ENCODE peak calls at places on chromosomes 5 and 9, in four cellular contexts. G is A549, W is HepG2, U is K562. D is an unnamed sample.
A peak's percentile ranks its signal among the peaks of the same experiment; 100 is the strongest.

GRCh38 chr5:150346592-150346991 is 10.9 kb upstream of the TCOF1 start:
- DNase-seq in U (no peak), G (no peak), W (no peak), D (no peak)

GRCh38 chr5:29197636-29198035 is 1995.8 kb upstream of the CDH6 start:
- DNase-seq in G (peak; percentile 23), W (no peak), U (no peak), D (no peak)

GRCh38 chr9:116488373-116488772 is 198.7 kb upstream of the TRIM32 start:
- DNase-seq in U (no peak), W (no peak), G (no peak), D (no peak)

GRCh38 chr9:126301985-126302603 is 24.5 kb upstream of the MVB12B start:
- DNase-seq in W (peak; percentile 69), G (peak; percentile 64), U (peak; percentile 61), D (peak; percentile 31)

GRCh38 chr9:70049236-70049635 is 5.6 kb downstream of the MAMDC2 start:
- DNase-seq in W (no peak), G (no peak), U (no peak), D (no peak)

GRCh38 chr5:103450333-103451061 is 112.1 kb downstream of the NUDT12 start:
- DNase-seq in U (no peak), W (no peak), G (no peak), D (no peak)

GRCh38 chr9:88998911-88999310 is 7.6 kb downstream of the S1PR3 start:
- DNase-seq in U (no peak), W (no peak), G (peak; percentile 65), D (no peak)

GRCh38 chr5:147675168-147675567 is 107.4 kb downstream of the JAKMIP2 start:
- DNase-seq in U (no peak), W (peak; percentile 18), G (no peak), D (no peak)

GRCh38 chr5:144478532-144478931 is 307.9 kb downstream of the KCTD16 start:
- DNase-seq in W (no peak), U (no peak), G (no peak), D (no peak)

GRCh38 chr9:99299214-99300102 is 77.4 kb downstream of the SEC61B start:
- DNase-seq in G (peak; percentile 20), U (no peak), W (peak; percentile 7), D (no peak)

GRCh38 chr9:97623946-97624345 is 9.2 kb downstream of the TSTD2 start:
- DNase-seq in G (no peak), U (no peak), W (no peak), D (no peak)

GRCh38 chr5:68215888-68216736 is 556 bp downstream of the PIK3R1 start:
- DNase-seq in G (peak; percentile 18), W (peak; percentile 41), U (peak; percentile 62), D (peak; percentile 68)

GRCh38 chr5:173538654-173539053 is 77.8 kb downstream of the BOD1 start:
- DNase-seq in U (no peak), W (no peak), G (no peak), D (no peak)

GRCh38 chr9:87338075-87338989 is 159.3 kb upstream of the DAPK1 start:
- DNase-seq in G (no peak), U (no peak), W (no peak), D (no peak)

GRCh38 chr9:134571326-134571871 is 70.2 kb upstream of the COL5A1 start:
- DNase-seq in U (no peak), G (no peak), W (no peak), D (no peak)
- TF ChIP-seq PHF8 in U (no peak), G (no peak), W (no peak), D (no peak)

GRCh38 chr5:62212648-62213047 is 93.4 kb upstream of the KIF2A start:
- DNase-seq in G (no peak), W (no peak), U (no peak), D (no peak)
- TF ChIP-seq PHF8 in G (no peak), W (no peak), U (no peak), D (no peak)

DNA sequence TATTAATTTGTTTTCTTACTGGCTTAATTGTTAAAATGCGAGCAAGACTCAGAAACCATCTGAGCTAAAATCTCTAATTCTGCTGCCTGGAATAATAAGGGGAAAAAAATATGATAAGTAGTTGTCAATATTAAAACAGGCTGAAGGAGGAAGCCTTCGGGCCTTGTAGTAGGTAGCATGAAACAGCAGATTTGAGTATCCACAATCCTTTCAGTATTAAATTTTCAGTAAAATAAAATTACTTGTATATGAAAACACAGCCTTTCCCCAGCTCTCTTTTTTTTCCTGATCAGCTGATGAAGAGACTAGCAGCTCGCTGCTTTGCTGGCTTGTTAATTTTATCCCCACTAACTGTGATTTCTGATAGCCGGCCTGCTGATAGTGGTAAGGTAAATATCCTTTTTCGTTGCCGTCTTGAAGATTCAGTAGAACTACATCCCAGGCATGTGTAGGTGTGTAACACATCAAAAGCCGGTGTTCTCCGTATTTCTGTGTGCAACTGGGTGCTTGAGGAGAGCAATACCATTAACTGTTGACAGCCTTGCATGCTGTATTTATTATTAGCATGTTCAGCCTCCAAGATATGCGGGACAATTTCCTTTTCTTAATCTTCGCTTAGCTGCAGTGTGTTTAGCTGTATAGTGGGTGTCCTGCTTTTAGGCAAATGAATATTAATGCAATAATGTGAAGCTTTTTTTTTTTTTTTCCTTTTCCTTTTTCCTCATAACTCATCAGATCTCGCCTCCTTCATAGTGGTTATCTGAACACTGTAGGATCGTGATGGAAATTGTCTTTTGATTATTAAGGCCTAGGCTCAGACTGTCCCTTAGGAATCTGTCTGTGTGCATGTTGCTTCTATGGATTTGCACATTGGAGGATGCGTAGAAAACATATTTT is 144.6 kb downstream of the SMARCA2 start:
- DNase-seq in U (no peak), W (no peak), G (peak; percentile 10), D (no peak)
- TF ChIP-seq PHF8 in U (no peak), W (no peak), G (no peak), D (no peak)

DNA sequence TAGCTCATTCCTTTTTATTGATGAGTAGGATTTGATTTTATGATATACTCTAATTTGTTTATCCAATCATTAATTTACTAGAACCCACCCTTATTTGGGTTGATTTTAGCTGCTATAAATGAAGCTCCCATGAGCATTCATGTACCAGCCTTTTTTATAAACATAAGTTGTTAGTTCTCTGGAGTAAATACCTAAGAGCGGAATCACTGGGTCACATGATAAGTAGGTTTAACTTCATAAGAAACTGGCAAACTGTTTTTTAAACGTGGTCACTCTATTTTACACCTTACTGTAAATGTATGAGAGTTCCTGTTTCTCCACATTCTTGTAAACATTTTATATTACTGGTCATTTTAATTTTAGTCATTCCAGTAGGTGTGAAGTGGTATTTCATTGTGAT is 364.6 kb downstream of the NPR3 start:
- DNase-seq in U (no peak), G (no peak), W (no peak), D (no peak)
- TF ChIP-seq PHF8 in U (no peak), G (no peak), W (no peak), D (no peak)

DNA sequence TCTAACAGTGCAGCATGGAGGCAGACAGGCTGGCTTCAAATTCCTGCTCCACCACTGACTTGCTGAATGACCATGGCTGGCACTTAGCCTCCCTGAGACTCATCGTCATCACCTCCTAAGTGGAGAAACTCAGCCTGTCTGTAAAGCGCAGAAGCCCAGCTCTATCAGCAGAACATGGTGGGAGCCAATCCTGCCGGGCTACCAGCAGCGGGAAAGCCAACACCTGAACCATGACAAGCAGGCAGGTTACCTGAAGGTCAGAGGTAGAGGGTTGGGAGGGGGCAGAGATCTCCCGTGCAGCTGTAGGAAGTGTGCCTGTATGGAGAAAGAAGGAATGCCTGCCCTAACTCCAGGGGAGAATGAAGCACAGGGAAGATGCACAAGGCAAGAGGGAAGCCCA is 72.6 kb upstream of the LRRTM2 start:
- DNase-seq in W (no peak), U (no peak), G (no peak), D (no peak)
- TF ChIP-seq PHF8 in W (no peak), U (no peak), G (no peak), D (no peak)

DNA sequence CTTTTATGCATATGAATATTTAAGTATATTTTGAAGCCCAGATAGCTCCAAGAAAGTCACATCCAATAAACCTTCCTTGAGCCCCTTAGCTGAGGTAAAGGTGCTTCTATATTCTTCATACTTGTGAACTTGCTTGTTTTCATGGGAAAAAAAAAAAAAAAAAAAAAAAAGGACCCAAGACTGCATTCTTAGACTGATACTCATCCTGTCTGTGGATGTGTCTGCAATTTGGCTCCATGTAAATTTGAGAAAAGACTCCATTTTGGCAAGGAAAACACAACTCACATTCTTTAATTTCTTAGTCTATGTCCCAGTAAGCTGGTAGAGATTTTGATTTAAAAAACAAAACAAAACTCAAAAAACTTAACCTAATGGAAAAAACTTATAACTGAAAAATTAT is 238.3 kb downstream of the FBXL17 start:
- DNase-seq in G (peak; percentile 10), U (no peak), W (no peak), D (no peak)
- TF ChIP-seq PHF8 in G (no peak), U (no peak), W (no peak), D (no peak)

GRCh38 chr9:77916410-77916819 is 115.2 kb downstream of the GNAQ start:
- DNase-seq in U (no peak), W (no peak), G (no peak), D (no peak)

GRCh38 chr9:77911928-77912327 is 119.7 kb downstream of the GNAQ start:
- DNase-seq in W (no peak), G (no peak), U (no peak), D (no peak)

GRCh38 chr9:77910216-77910615 is 121.4 kb downstream of the GNAQ start:
- DNase-seq in W (no peak), G (no peak), U (no peak), D (no peak)

GRCh38 chr9:77915744-77916143 is 115.9 kb downstream of the GNAQ start:
- DNase-seq in U (no peak), G (no peak), W (no peak), D (no peak)

DNA sequence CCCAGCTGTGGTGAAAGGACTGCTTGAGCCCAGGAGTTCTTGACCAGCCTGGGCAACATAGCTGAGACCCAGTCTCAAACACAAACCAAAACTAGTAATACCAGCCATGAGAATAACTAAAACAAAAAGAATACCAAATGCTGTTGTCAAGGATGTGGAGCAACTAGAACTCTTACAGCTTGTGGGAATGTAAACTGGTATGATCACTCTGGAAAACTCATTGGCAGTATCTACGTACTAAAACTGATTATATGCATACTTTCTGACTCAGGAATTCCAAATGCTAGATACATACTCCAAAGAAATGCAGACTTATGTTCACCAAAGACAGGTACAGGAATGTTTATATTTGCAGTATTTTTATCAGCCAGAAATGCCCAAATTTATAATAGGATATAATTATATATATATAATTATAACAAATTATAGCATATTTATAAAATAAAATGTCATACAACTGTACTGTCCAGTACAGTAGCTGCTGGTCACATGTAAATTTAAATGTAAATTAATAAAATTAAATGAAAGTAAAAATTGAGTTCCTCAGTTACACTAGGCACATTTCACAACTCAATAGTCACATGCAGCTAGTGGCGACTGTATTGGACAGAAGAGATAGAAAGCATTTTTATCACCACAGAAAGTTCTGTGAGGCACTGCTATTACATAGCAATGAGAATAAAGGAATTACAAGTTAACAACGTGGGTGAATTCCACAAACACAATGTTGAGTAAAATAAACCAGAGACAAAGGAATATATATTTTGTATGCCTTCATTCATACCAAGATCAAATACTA is 118.5 kb downstream of the GNAQ start:
- DNase-seq in U (no peak), W (no peak), G (no peak), D (no peak)
- TF ChIP-seq PHF8 in U (no peak), W (no peak), G (no peak), D (no peak)

D was measured in H1.